ENCODE peak calls at places on chromosome 21, in ten cellular contexts. N is KG1; R is NCI-H1092 treated with DMSO at 0.1 percent for 48 hours; B is stomach; Q is lower lobe of right lung; F is left ventricle myocardium inferior; T is naive thymus-derived CD8-positive, alpha-beta T cell; E is HT1080; O is endodermal cell; P is fibroblast of the conjunctiva. V is an unnamed sample.

GRCh38 chr21:27581168-27581567 is 614.3 kb upstream of the ADAMTS5 start:
- DNase-seq in R (no peak), F (no peak), Q (no peak), P (no peak), B (no peak), O (no peak), N (no peak), E (peak), T (no peak), V (no peak)

GRCh38 chr21:16302851-16303282 is 573.1 kb downstream of the USP25 start:
- DNase-seq in N (no peak), R (no peak), E (no peak), P (no peak), T (no peak), Q (no peak), O (no peak), F (no peak), B (no peak), V (peak)

GRCh38 chr21:28687571-28687970 is 305.1 kb downstream of the LTN1 start:
- DNase-seq in P (no peak), T (no peak), Q (no peak), O (no peak), F (no peak), E (peak), N (no peak), B (no peak), R (no peak), V (no peak)

GRCh38 chr21:36767096-36767495 is 68.2 kb downstream of the SIM2 start:
- DNase-seq in P (no peak), N (no peak), T (no peak), R (no peak), F (no peak), E (no peak), O (no peak), B (no peak), Q (no peak), V (no peak)

GRCh38 chr21:46211376-46211775 is 17.2 kb downstream of the LSS start:
- DNase-seq in Q (peak), R (no peak), P (no peak), E (no peak), O (peak), N (no peak), T (no peak), F (no peak), B (no peak), V (no peak)

GRCh38 chr21:37165606-37166005 is 92.6 kb downstream of the TTC3 start:
- DNase-seq in Q (no peak), P (peak), N (no peak), E (no peak), F (no peak), B (no peak), T (no peak), O (no peak), R (no peak), V (no peak)

GRCh38 chr21:33980276-33980916 is 64.8 kb upstream of the ATP5PO start:
- DNase-seq in F (no peak), N (no peak), P (no peak), B (no peak), E (peak), Q (no peak), T (no peak), O (peak), R (no peak), V (no peak)

GRCh38 chr21:17925000-17925610 is 105.9 kb upstream of the C21orf91 start:
- DNase-seq in F (no peak), O (peak), Q (no peak), B (peak), T (peak), E (peak), P (peak), N (peak), R (peak), V (peak)

GRCh38 chr21:34582506-34583150 is 32.3 kb downstream of the RCAN1 start:
- DNase-seq in B (no peak), Q (no peak), T (no peak), E (peak), O (peak), F (peak), P (peak), R (no peak), N (no peak), V (peak)

GRCh38 chr21:43949499-43950208 is 62.5 kb upstream of the TRAPPC10 start:
- DNase-seq in F (no peak), E (no peak), T (peak), B (no peak), R (no peak), O (no peak), P (no peak), N (no peak), Q (no peak), V (no peak)

GRCh38 chr21:33755354-33755753 is 113.1 kb downstream of the ITSN1 start:
- DNase-seq in T (no peak), E (no peak), N (no peak), Q (no peak), R (no peak), B (no peak), O (no peak), F (no peak), P (no peak), V (no peak)

GRCh38 chr21:40681164-40681859 is 165.6 kb downstream of the DSCAM start:
- DNase-seq in F (peak), P (no peak), B (no peak), O (no peak), E (no peak), Q (no peak), R (peak), N (no peak), T (no peak), V (no peak)

GRCh38 chr21:41828884-41829360 is 50.2 kb downstream of the PRDM15 start:
- DNase-seq in O (no peak), B (no peak), F (no peak), R (no peak), E (no peak), T (no peak), Q (no peak), N (no peak), P (no peak), V (no peak)

GRCh38 chr21:35390013-35390776 is 341.1 kb upstream of the RUNX1 start:
- DNase-seq in O (no peak), Q (no peak), T (no peak), B (peak), E (peak), F (no peak), R (peak), P (no peak), N (no peak), V (peak)

GRCh38 chr21:45993210-45994085 is 11.9 kb downstream of the COL6A1 start:
- DNase-seq in N (no peak), F (peak), O (peak), E (no peak), T (no peak), P (no peak), Q (peak), B (no peak), R (no peak), V (no peak)

GRCh38 chr21:41630249-41630648 is 122.3 kb upstream of the TMPRSS2 start:
- DNase-seq in E (peak), P (peak), F (no peak), Q (no peak), T (no peak), R (no peak), B (no peak), N (no peak), O (no peak), V (peak)

GRCh38 chr21:25938673-25939395 is 204.1 kb downstream of the GABPA start:
- DNase-seq in O (no peak), T (no peak), N (no peak), F (no peak), Q (no peak), P (no peak), R (peak), E (no peak), B (peak), V (peak)

GRCh38 chr21:45080639-45081414 is 6.4 kb downstream of the ADARB1 start:
- DNase-seq in B (no peak), O (peak), T (no peak), Q (no peak), R (no peak), P (no peak), E (peak), N (no peak), F (no peak), V (peak)

GRCh38 chr21:40837456-40837855 is 9.5 kb downstream of the DSCAM start:
- DNase-seq in F (no peak), N (no peak), O (no peak), E (peak), T (no peak), P (no peak), Q (no peak), R (no peak), B (no peak), V (no peak)

GRCh38 chr21:39037807-39038405 is 145.3 kb downstream of the PSMG1 start:
- DNase-seq in Q (no peak), O (peak), R (no peak), B (no peak), F (no peak), N (no peak), T (no peak), P (no peak), E (peak), V (no peak)

GRCh38 chr21:42786884-42787283 is 92.5 kb downstream of the WDR4 start:
- DNase-seq in O (no peak), R (no peak), Q (no peak), P (no peak), T (no peak), N (no peak), B (no peak), F (no peak), E (no peak), V (no peak)

GRCh38 chr21:45039309-45040113 is 34.9 kb upstream of the ADARB1 start:
- DNase-seq in B (no peak), P (no peak), O (no peak), Q (no peak), F (no peak), N (no peak), E (no peak), T (no peak), R (no peak), V (no peak)

GRCh38 chr21:41304068-41304720 is 12.4 kb upstream of the FAM3B start:
- DNase-seq in P (no peak), R (no peak), F (no peak), Q (no peak), E (no peak), N (no peak), B (no peak), T (no peak), O (no peak), V (no peak)

GRCh38 chr21:34603002-34603709 is 11.8 kb downstream of the RCAN1 start:
- DNase-seq in T (peak), R (peak), N (peak), F (peak), B (peak), E (peak), O (peak), Q (peak), P (peak), V (peak)

GRCh38 chr21:41611441-41611840 is 103.5 kb upstream of the TMPRSS2 start:
- DNase-seq in R (no peak), E (no peak), O (peak), B (no peak), T (no peak), N (no peak), P (no peak), F (no peak), Q (no peak), V (no peak)

GRCh38 chr21:15932681-15933200 is 203.0 kb downstream of the USP25 start:
- DNase-seq in F (no peak), E (no peak), T (no peak), Q (no peak), P (no peak), O (no peak), B (no peak), R (no peak), N (no peak), V (no peak)

GRCh38 chr21:44448651-44449131 is 6.6 kb upstream of the LRRC3 start:
- DNase-seq in T (no peak), R (no peak), O (peak), P (no peak), B (no peak), E (no peak), Q (no peak), F (no peak), N (no peak), V (no peak)

GRCh38 chr21:45809421-45809820 is 165.9 kb downstream of the PCBP3 start:
- DNase-seq in N (no peak), P (no peak), T (no peak), O (peak), E (no peak), R (no peak), F (no peak), Q (no peak), B (no peak), V (no peak)

GRCh38 chr21:45407629-45408247 is 2.8 kb downstream of the COL18A1 start:
- DNase-seq in O (peak), B (no peak), E (no peak), R (no peak), P (no peak), T (no peak), N (no peak), F (peak), Q (no peak), V (no peak)

GRCh38 chr21:24594082-24594481 is 1013.2 kb downstream of the MRPL39 start:
- DNase-seq in F (no peak), R (no peak), O (peak), T (no peak), B (no peak), Q (no peak), N (no peak), P (no peak), E (peak), V (no peak)

GRCh38 chr21:41953249-41953830 is 478 bp downstream of the C2CD2 start:
- DNase-seq in B (peak), N (no peak), E (no peak), R (no peak), T (no peak), Q (no peak), P (no peak), O (peak), F (peak), V (no peak)

GRCh38 chr21:25176637-25177412 is 430.5 kb downstream of the MRPL39 start:
- DNase-seq in Q (no peak), R (no peak), B (no peak), O (no peak), E (peak), P (no peak), T (no peak), N (no peak), F (no peak), V (no peak)

GRCh38 chr21:18411565-18411964 is 8.0 kb upstream of the TMPRSS15 start:
- DNase-seq in O (no peak), Q (no peak), T (no peak), B (no peak), N (no peak), E (no peak), P (no peak), R (no peak), F (no peak), V (no peak)

GRCh38 chr21:17491716-17492414 is 21.0 kb upstream of the CXADR start:
- DNase-seq in R (no peak), P (peak), E (peak), Q (no peak), B (no peak), O (no peak), F (no peak), N (peak), T (no peak), V (peak)

GRCh38 chr21:41009398-41010177 is 158.4 kb upstream of the BACE2 start:
- DNase-seq in E (no peak), T (no peak), Q (no peak), O (no peak), P (no peak), B (no peak), R (peak), N (no peak), F (no peak), V (no peak)

GRCh38 chr21:38993561-38993960 is 187.8 kb downstream of the ETS2 start:
- DNase-seq in O (no peak), B (peak), R (no peak), N (no peak), Q (no peak), T (no peak), F (no peak), P (peak), E (peak), V (peak)

GRCh38 chr21:36419996-36420395 is 34.8 kb downstream of the CHAF1B start:
- DNase-seq in Q (peak), O (peak), P (peak), N (no peak), T (peak), E (peak), R (peak), B (peak), F (peak), V (peak)

GRCh38 chr21:44521301-44521927 is 18.6 kb downstream of the KRTAP10-1 start:
- DNase-seq in T (no peak), R (no peak), N (no peak), B (no peak), E (no peak), O (peak), F (peak), Q (peak), P (no peak), V (no peak)

GRCh38 chr21:45157932-45158331 is 83.6 kb downstream of the ADARB1 start:
- DNase-seq in T (no peak), B (no peak), F (no peak), E (no peak), N (no peak), R (no peak), O (peak), P (no peak), Q (no peak), V (no peak)

GRCh38 chr21:27233514-27233913 is 266.6 kb upstream of the ADAMTS5 start:
- DNase-seq in N (no peak), T (no peak), P (no peak), Q (no peak), B (no peak), O (no peak), R (no peak), E (no peak), F (no peak), V (no peak)